ENCODE peak calls at places on chromosomes 7 and 10, in ten cellular contexts. Y, N, O, B, R, V, I, U, L and A are unnamed samples.

GRCh38 chr7:86918245-86918644 is 141.2 kb downstream of the ELAPOR2 start:
- DNase-seq in R (no peak), V (no peak), L (no peak), N (no peak), B (no peak), O (no peak), I (no peak), U (no peak), Y (no peak), A (no peak)

GRCh38 chr10:91124016-91124415 is 96.4 kb upstream of the PCGF5 start:
- DNase-seq in N (no peak), U (no peak), Y (no peak), B (no peak), I (no peak), V (no peak), R (no peak), O (no peak), L (no peak), A (no peak)

GRCh38 chr7:16563281-16564022 is 36.8 kb downstream of the LRRC72 start:
- DNase-seq in O (no peak), I (peak; percentile 78), U (no peak), L (no peak), V (no peak), B (peak; percentile 8), R (no peak), Y (no peak), N (peak; percentile 35), A (peak; percentile 12)

GRCh38 chr10:124450010-124450782 is at the start of gene NKX1-2:
- DNase-seq in I (no peak), V (peak; percentile 73), O (no peak), B (no peak), L (no peak), N (no peak), R (peak; percentile 46), U (no peak), Y (no peak), A (no peak)

GRCh38 chr7:45978010-45978681 is 57.1 kb upstream of the IGFBP3 start:
- DNase-seq in B (peak; percentile 93), U (no peak), R (no peak), L (peak; percentile 62), O (no peak), V (no peak), N (peak; percentile 96), Y (no peak), I (peak; percentile 60), A (no peak)

GRCh38 chr7:1302936-1303335 is 70.3 kb downstream of the UNCX start:
- DNase-seq in L (no peak), B (no peak), N (no peak), I (no peak), V (no peak), O (no peak), Y (no peak), R (no peak), U (no peak), A (no peak)

GRCh38 chr7:157513162-157513621 is 176.4 kb downstream of the DNAJB6 start:
- DNase-seq in N (no peak), R (no peak), L (no peak), V (no peak), B (no peak), U (no peak), I (no peak), Y (no peak), O (no peak), A (no peak)

GRCh38 chr10:71431945-71432905 is 35.5 kb downstream of the CDH23 start:
- DNase-seq in R (no peak), O (no peak), L (peak; percentile 35), V (no peak), B (no peak), I (no peak), U (no peak), N (no peak), Y (no peak), A (no peak)

GRCh38 chr7:131845573-131846337 is 289.3 kb upstream of the PODXL start:
- DNase-seq in N (no peak), R (no peak), L (no peak), U (no peak), B (no peak), V (no peak), O (no peak), Y (no peak), I (no peak), A (no peak)

GRCh38 chr10:129940617-129941198 is 23.4 kb downstream of the EBF3 start:
- DNase-seq in I (no peak), R (peak; percentile 13), B (no peak), Y (no peak), L (no peak), U (no peak), V (no peak), N (no peak), O (no peak), A (no peak)

GRCh38 chr10:99346247-99346646 is 17.1 kb downstream of the CNNM1 start:
- DNase-seq in N (peak; percentile 22), V (no peak), L (no peak), O (no peak), B (peak; percentile 41), Y (no peak), R (no peak), I (no peak), U (no peak), A (no peak)

GRCh38 chr10:60281331-60281730 is 108.3 kb downstream of the ANK3 start:
- DNase-seq in B (peak; percentile 60), U (no peak), V (no peak), Y (no peak), N (peak; percentile 79), O (no peak), I (no peak), R (no peak), L (no peak), A (no peak)

GRCh38 chr10:116845823-116846222 is 3.5 kb upstream of the ENO4 start:
- DNase-seq in L (no peak), U (no peak), I (peak; percentile 34), B (no peak), O (no peak), R (no peak), V (no peak), N (no peak), Y (no peak), A (no peak)

GRCh38 chr7:122258971-122259370 is 45.6 kb downstream of the FEZF1 start:
- DNase-seq in I (no peak), B (no peak), V (no peak), N (no peak), O (no peak), L (no peak), Y (no peak), R (no peak), U (no peak), A (no peak)

GRCh38 chr7:56009695-56010094 is 41.5 kb downstream of the PSPH start:
- DNase-seq in O (no peak), Y (no peak), V (no peak), U (no peak), N (peak; percentile 44), L (peak; percentile 50), R (no peak), B (peak; percentile 34), I (no peak), A (no peak)

GRCh38 chr10:101053516-101053915 is 8.3 kb upstream of the KAZALD1 start:
- DNase-seq in Y (no peak), R (no peak), V (no peak), O (no peak), L (no peak), B (no peak), U (no peak), I (no peak), N (no peak), A (no peak)

GRCh38 chr10:130169136-130169888 is 33.1 kb downstream of the GLRX3 start:
- DNase-seq in I (no peak), B (peak; percentile 70), N (peak; percentile 72), U (no peak), L (no peak), R (no peak), V (no peak), O (no peak), Y (no peak), A (no peak)

GRCh38 chr7:27899601-27900000 is 159.6 kb downstream of the TAX1BP1 start:
- DNase-seq in L (no peak), B (no peak), N (no peak), U (no peak), O (no peak), Y (no peak), I (no peak), V (no peak), R (no peak), A (peak; percentile 76)

GRCh38 chr7:79822620-79823240 is 311.9 kb upstream of the GNAI1 start:
- DNase-seq in B (peak; percentile 8), L (no peak), U (no peak), Y (no peak), R (no peak), N (no peak), O (no peak), V (no peak), I (no peak), A (no peak)

GRCh38 chr10:77070317-77070716 is 567.3 kb downstream of the KCNMA1 start:
- DNase-seq in I (no peak), B (no peak), L (no peak), N (no peak), U (no peak), O (no peak), V (no peak), R (no peak), Y (peak; percentile 57), A (no peak)

GRCh38 chr10:44044549-44044948 is 340.3 kb downstream of the CXCL12 start:
- DNase-seq in R (no peak), N (no peak), V (no peak), O (no peak), Y (no peak), B (no peak), L (peak; percentile 39), U (no peak), I (no peak), A (no peak)

GRCh38 chr7:33716581-33717477 is 188.5 kb upstream of the BMPER start:
- DNase-seq in N (peak; percentile 65), U (no peak), Y (peak; percentile 60), L (no peak), R (no peak), O (no peak), B (peak; percentile 80), V (no peak), I (peak; percentile 19), A (peak; percentile 29)

GRCh38 chr7:27160147-27160545 is 3.7 kb upstream of the HOXA7 start:
- DNase-seq in O (no peak), U (no peak), N (no peak), R (no peak), Y (no peak), V (peak; percentile 34), L (peak; percentile 44), I (no peak), B (no peak), A (no peak)

GRCh38 chr10:86295351-86295750 is 71.2 kb downstream of the GRID1 start:
- DNase-seq in I (no peak), V (no peak), L (peak; percentile 27), O (no peak), N (no peak), U (no peak), Y (no peak), R (peak; percentile 6), B (no peak), A (no peak)

GRCh38 chr10:112663181-112663879 is 216.3 kb downstream of the VTI1A start:
- DNase-seq in N (peak; percentile 56), I (no peak), L (no peak), B (peak; percentile 20), R (no peak), V (no peak), U (no peak), O (no peak), Y (no peak), A (no peak)

GRCh38 chr7:157524731-157525130 is 187.9 kb downstream of the DNAJB6 start:
- DNase-seq in N (no peak), B (no peak), Y (no peak), U (no peak), R (no peak), O (no peak), L (no peak), V (no peak), I (no peak), A (no peak)

GRCh38 chr10:110825510-110825909 is 46.2 kb upstream of the PDCD4 start:
- DNase-seq in V (no peak), B (no peak), I (no peak), L (no peak), U (no peak), N (no peak), Y (no peak), R (no peak), O (no peak), A (no peak)

GRCh38 chr10:9315292-9315691 is 1260.8 kb downstream of the GATA3 start:
- DNase-seq in V (no peak), I (no peak), Y (no peak), O (no peak), N (no peak), B (no peak), L (no peak), U (no peak), R (no peak), A (no peak)